ENCODE peak calls at places on chromosomes 12 and 14, in ten cellular contexts. S is AG10803; Z is CD4-positive, alpha-beta T cell; E is Karpas-422; T is GM20000; I is T-helper 2 cell; L is IMR-90; D is HEK293T; U is brain microvascular endothelial cell; F is A172. R is an unnamed sample.

GRCh38 chr12:91988076-91988475 is 157.6 kb downstream of the BTG1 start:
- DNase-seq in S (no peak), Z (no peak), E (no peak), T (no peak), I (no peak), L (no peak), D (no peak), U (no peak), F (no peak), R (no peak)

GRCh38 chr14:38012056-38012455 is 195.6 kb upstream of the SSTR1 start:
- DNase-seq in S (no peak), Z (no peak), E (no peak), T (no peak), I (no peak), L (no peak), D (no peak), U (no peak), F (no peak), R (no peak)

GRCh38 chr12:19908825-19909224 is 459.5 kb upstream of the PDE3A start:
- DNase-seq in S (no peak), Z (no peak), E (no peak), T (no peak), I (no peak), L (no peak), D (no peak), U (no peak), F (no peak), R (no peak)

GRCh38 chr12:2691001-2691339 is 103.8 kb upstream of the FKBP4 start:
- DNase-seq in S (no peak), Z (peak; percentile 34), E (peak; percentile 66), T (peak; percentile 43), I (no peak), L (peak; percentile 7), D (no peak), U (no peak), F (no peak), R (no peak)

GRCh38 chr12:122067966-122068365 is 10.6 kb upstream of the MLXIP start:
- DNase-seq in S (no peak), Z (peak; percentile 28), E (peak; percentile 59), T (peak; percentile 85), I (no peak), L (peak; percentile 89), D (no peak), U (no peak), F (no peak), R (no peak)

GRCh38 chr14:95227279-95227860 is 70.0 kb upstream of the DICER1 start:
- DNase-seq in S (no peak), Z (no peak), E (no peak), T (no peak), I (no peak), L (peak; percentile 12), D (peak; percentile 53), U (peak; percentile 63), F (no peak), R (no peak)

GRCh38 chr12:4156317-4156716 is 117.2 kb upstream of the CCND2 start:
- DNase-seq in S (no peak), Z (no peak), E (no peak), T (no peak), I (no peak), L (no peak), D (no peak), U (no peak), F (no peak), R (no peak)

GRCh38 chr14:106201376-106201775 is 675.0 kb downstream of the TMEM121 start:
- DNase-seq in S (no peak), Z (no peak), E (no peak), T (no peak), I (no peak), L (no peak), D (no peak), U (no peak), F (no peak), R (no peak)

GRCh38 chr14:39492267-39492666 is 60.0 kb upstream of the FBXO33 start:
- DNase-seq in S (peak; percentile 84), Z (no peak), E (no peak), T (no peak), I (no peak), L (peak; percentile 91), D (no peak), U (peak; percentile 72), F (peak; percentile 78), R (peak; percentile 27)

GRCh38 chr14:104723651-104724406 is at the start of gene ADSS1:
- DNase-seq in S (peak; percentile 35), Z (peak; percentile 50), E (peak; percentile 87), T (peak; percentile 98), I (peak; percentile 47), L (no peak), D (peak; percentile 83), U (no peak), F (no peak), R (no peak)

GRCh38 chr14:73467800-73468199 is 9.5 kb upstream of the NUMB start:
- DNase-seq in S (peak; percentile 20), Z (no peak), E (no peak), T (peak; percentile 25), I (no peak), L (peak; percentile 74), D (no peak), U (peak; percentile 75), F (no peak), R (no peak)

GRCh38 chr12:32390572-32391219 is 8.7 kb upstream of the FGD4 start:
- DNase-seq in S (no peak), Z (no peak), E (no peak), T (peak; percentile 44), I (no peak), L (no peak), D (no peak), U (peak; percentile 32), F (no peak), R (no peak)

GRCh38 chr12:51323966-51324895 is at the start of gene BIN2:
- DNase-seq in S (no peak), Z (peak; percentile 59), E (peak; percentile 86), T (peak; percentile 84), I (peak; percentile 45), L (no peak), D (no peak), U (no peak), F (no peak), R (no peak)

R was measured in amniotic stem cell.